ENCODE peak calls at places on chromosome 1, in eight cellular contexts. S is IMR-90, U is WTC11, O is mesothelial cell of epicardium, Z is A673, C is esophagus squamous epithelium, V is lung, K is epithelial cell of esophagus. D is an unnamed sample.

GRCh38 chr1:153122831-153123421 is 9.6 kb upstream of the SPRR2F start:
- DNase-seq in S (no peak), U (peak; percentile 74), O (peak; percentile 54), Z (peak; percentile 3), C (no peak), V (no peak), K (peak; percentile 99), D (no peak)

GRCh38 chr1:89529196-89529595 is 4.6 kb downstream of the LRRC8B start:
- DNase-seq in S (no peak), U (no peak), O (no peak), Z (no peak), C (no peak), V (no peak), K (no peak), D (no peak)

GRCh38 chr1:75134939-75135828 is 996 bp downstream of the LHX8 start:
- DNase-seq in S (peak; percentile 0), U (peak; percentile 56), O (peak; percentile 57), Z (peak; percentile 21), C (no peak), V (no peak), K (no peak), D (peak; percentile 28)

GRCh38 chr1:240385985-240386978 is 225.7 kb downstream of the GREM2 start:
- DNase-seq in S (peak; percentile 94), U (no peak), O (no peak), Z (no peak), C (no peak), V (no peak), K (peak; percentile 82), D (no peak)

GRCh38 chr1:237012789-237013383 is 8.6 kb upstream of the MT1HL1 start:
- DNase-seq in S (no peak), U (no peak), O (no peak), Z (no peak), C (no peak), V (peak; percentile 66), K (peak; percentile 25), D (no peak)

GRCh38 chr1:208203848-208204609 is 40.2 kb downstream of the PLXNA2 start:
- DNase-seq in S (no peak), U (no peak), O (no peak), Z (peak; percentile 12), C (no peak), V (no peak), K (no peak), D (no peak)

GRCh38 chr1:193014354-193014753 is 44.8 kb downstream of the UCHL5 start:
- DNase-seq in S (no peak), U (no peak), O (no peak), Z (no peak), C (no peak), V (no peak), K (no peak), D (no peak)

GRCh38 chr1:21811875-21812305 is at the start of gene LDLRAD2:
- DNase-seq in S (no peak), U (no peak), O (no peak), Z (no peak), C (no peak), V (no peak), K (no peak), D (no peak)

GRCh38 chr1:8097077-8097799 is 71.1 kb upstream of the ERRFI1 start:
- DNase-seq in S (peak; percentile 96), U (no peak), O (no peak), Z (peak; percentile 94), C (no peak), V (no peak), K (peak; percentile 95), D (no peak)

GRCh38 chr1:167563579-167564246 is 10.2 kb upstream of the CREG1 start:
- DNase-seq in S (no peak), U (no peak), O (no peak), Z (no peak), C (no peak), V (no peak), K (peak; percentile 67), D (no peak)

GRCh38 chr1:173257805-173258204 is 50.7 kb upstream of the TNFSF4 start:
- DNase-seq in S (no peak), U (no peak), O (no peak), Z (no peak), C (no peak), V (no peak), K (no peak), D (no peak)

GRCh38 chr1:36464605-36465393 is 615 bp upstream of the MRPS15 start:
- DNase-seq in S (peak; percentile 15), U (peak; percentile 29), O (no peak), Z (no peak), C (no peak), V (no peak), K (no peak), D (no peak)

GRCh38 chr1:47709302-47710074 is 271.6 kb downstream of the FOXD2 start:
- DNase-seq in S (no peak), U (peak; percentile 67), O (peak; percentile 56), Z (peak; percentile 41), C (no peak), V (no peak), K (no peak), D (peak; percentile 54)

GRCh38 chr1:233707153-233707905 is 93.4 kb downstream of the KCNK1 start:
- DNase-seq in S (peak; percentile 1), U (no peak), O (no peak), Z (no peak), C (no peak), V (no peak), K (peak; percentile 86), D (no peak)

GRCh38 chr1:163427336-163427735 is 105.6 kb downstream of the NUF2 start:
- DNase-seq in S (no peak), U (no peak), O (no peak), Z (no peak), C (no peak), V (no peak), K (no peak), D (no peak)

GRCh38 chr1:66211521-66211920 is 322.4 kb upstream of the SGIP1 start:
- DNase-seq in S (no peak), U (no peak), O (no peak), Z (no peak), C (no peak), V (no peak), K (no peak), D (no peak)

GRCh38 chr1:211369640-211370039 is 43.0 kb downstream of the TRAF5 start:
- DNase-seq in S (no peak), U (no peak), O (no peak), Z (no peak), C (no peak), V (no peak), K (no peak), D (no peak)

GRCh38 chr1:64194168-64195088 is 9.0 kb upstream of the UBE2U start:
- DNase-seq in S (no peak), U (no peak), O (no peak), Z (no peak), C (no peak), V (no peak), K (no peak), D (no peak)

GRCh38 chr1:33634143-33634542 is 161.7 kb downstream of the ZSCAN20 start:
- DNase-seq in S (no peak), U (no peak), O (no peak), Z (no peak), C (no peak), V (no peak), K (no peak), D (no peak)

GRCh38 chr1:9726406-9726805 is 74.9 kb downstream of the PIK3CD start:
- DNase-seq in S (no peak), U (no peak), O (no peak), Z (no peak), C (no peak), V (no peak), K (no peak), D (no peak)

GRCh38 chr1:220901906-220902305 is 22.7 kb downstream of the HLX start:
- DNase-seq in S (peak; percentile 59), U (no peak), O (no peak), Z (no peak), C (no peak), V (no peak), K (no peak), D (no peak)
- TF ChIP-seq CTCF in S (no peak), U (no peak), O (no peak), Z (no peak), C (no peak), V (no peak), K (no peak), D (no peak)

GRCh38 chr1:185996211-185996610 is 262.0 kb downstream of the HMCN1 start:
- DNase-seq in S (peak; percentile 80), U (no peak), O (no peak), Z (no peak), C (no peak), V (no peak), K (peak; percentile 87), D (no peak)

GRCh38 chr1:186002426-186002825 is 268.2 kb downstream of the HMCN1 start:
- DNase-seq in S (peak; percentile 6), U (no peak), O (no peak), Z (no peak), C (no peak), V (no peak), K (no peak), D (no peak)

GRCh38 chr1:185998391-185998790 is 264.2 kb downstream of the HMCN1 start:
- DNase-seq in S (no peak), U (no peak), O (no peak), Z (peak; percentile 17), C (no peak), V (no peak), K (peak; percentile 8), D (no peak)
- TF ChIP-seq CTCF in S (no peak), U (no peak), O (no peak), Z (peak; percentile 30), C (no peak), V (no peak), K (peak; percentile 29), D (no peak)

GRCh38 chr1:160413716-160414115 is 13.4 kb downstream of the VANGL2 start:
- DNase-seq in S (no peak), U (no peak), O (no peak), Z (no peak), C (no peak), V (no peak), K (no peak), D (no peak)
- TF ChIP-seq CTCF in S (no peak), U (no peak), O (no peak), Z (no peak), C (no peak), V (no peak), K (no peak), D (no peak)

GRCh38 chr1:5637171-5637570 is 355.1 kb downstream of the NPHP4 start:
- DNase-seq in S (no peak), U (no peak), O (peak; percentile 28), Z (peak; percentile 51), C (no peak), V (no peak), K (peak; percentile 40), D (no peak)
- TF ChIP-seq CTCF in S (no peak), U (no peak), O (no peak), Z (peak; percentile 66), C (peak; percentile 60), V (no peak), K (peak; percentile 86), D (peak; percentile 52)

DNA sequence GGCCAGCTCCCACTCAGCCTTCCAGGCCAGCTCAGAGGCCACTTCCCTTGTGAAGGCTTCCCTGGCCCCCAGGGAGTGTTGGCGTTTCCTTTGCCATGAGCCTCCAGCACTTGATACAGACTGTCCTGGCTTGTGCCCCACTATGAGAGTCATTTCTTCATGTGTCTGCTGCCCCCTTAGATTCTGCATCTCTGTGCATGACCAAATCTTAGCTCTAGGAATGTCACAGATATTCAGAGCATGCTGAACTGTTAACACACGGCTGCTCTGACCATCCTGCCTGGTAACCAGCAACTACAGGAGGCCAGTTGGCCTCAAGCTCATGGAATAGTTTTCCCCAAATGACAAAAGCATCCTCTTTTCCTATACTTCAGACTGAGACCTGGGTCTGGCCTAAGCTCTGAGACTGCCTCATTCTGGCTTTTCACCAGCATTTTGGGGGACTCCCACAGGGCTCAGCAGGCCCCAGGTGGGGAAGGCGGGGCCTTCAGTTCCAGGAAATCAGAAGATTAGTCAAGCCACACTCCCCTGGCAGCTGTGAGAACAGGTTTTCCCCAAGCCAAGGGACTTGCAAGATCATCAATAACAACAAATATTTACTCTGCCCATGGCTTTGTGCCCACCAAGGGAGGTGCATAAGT is 182.6 kb upstream of the EDN2 start:
- DNase-seq in S (peak; percentile 28), U (no peak), O (no peak), Z (no peak), C (no peak), V (no peak), K (peak; percentile 79), D (no peak)
- TF ChIP-seq CTCF in S (no peak), U (no peak), O (no peak), Z (no peak), C (no peak), V (no peak), K (no peak), D (no peak)

D was measured in neural crest cell.